ENCODE peak calls at places on chromosome 19, in six cellular contexts. F is endothelial cell of umbilical vein, E is A549, A is HepG2, Z is GM12878, O is K562. L is an unnamed sample.

GRCh38 chr19:8363803-8364771 is at the start of gene ANGPTL4:
- DNase-seq in Z (no peak), A (no peak), O (peak; percentile 63), E (peak; percentile 87), F (peak; percentile 68), L (peak; percentile 86)

GRCh38 chr19:28199323-28199722 is 1013.6 kb downstream of the UQCRFS1 start:
- DNase-seq in E (no peak), F (no peak), Z (no peak), A (no peak), O (no peak), L (no peak)

GRCh38 chr19:33399081-33399744 is 25.7 kb downstream of the CEBPG start:
- DNase-seq in Z (no peak), O (no peak), A (no peak), E (no peak), F (no peak), L (no peak)

GRCh38 chr19:3358919-3359849 is 7.2 kb upstream of the NFIC start:
- DNase-seq in Z (no peak), E (no peak), A (no peak), O (peak; percentile 83), F (no peak), L (peak; percentile 59)

GRCh38 chr19:31283701-31284100 is 65.5 kb downstream of the TSHZ3 start:
- DNase-seq in E (no peak), F (no peak), Z (no peak), O (no peak), A (no peak), L (no peak)

GRCh38 chr19:19775891-19776205 is 42.9 kb upstream of the ZNF14 start:
- DNase-seq in Z (no peak), F (no peak), A (no peak), E (no peak), O (no peak), L (no peak)

GRCh38 chr19:38524994-38525634 is 91.6 kb downstream of the RYR1 start:
- DNase-seq in A (no peak), E (no peak), F (no peak), Z (no peak), O (no peak), L (no peak)

GRCh38 chr19:58551123-58551497 is 3.8 kb downstream of the CHMP2A start:
- DNase-seq in Z (no peak), E (no peak), A (no peak), O (no peak), F (no peak), L (peak; percentile 3)

GRCh38 chr19:36972594-36972993 is 56.5 kb downstream of the ZNF568 start:
- DNase-seq in F (no peak), A (no peak), O (no peak), E (no peak), Z (no peak), L (no peak)

GRCh38 chr19:15025237-15025636 is 24.0 kb upstream of the CASP14 start:
- DNase-seq in A (peak; percentile 24), E (peak; percentile 23), O (peak; percentile 6), Z (no peak), F (no peak), L (peak; percentile 48)

GRCh38 chr19:57071414-57071813 is 48.4 kb upstream of the USP29 start:
- DNase-seq in O (no peak), E (no peak), A (no peak), Z (no peak), F (no peak), L (no peak)

GRCh38 chr19:571127-571974 is 1.0 kb upstream of the BSG start:
- DNase-seq in E (peak; percentile 76), A (peak; percentile 61), Z (peak; percentile 25), F (peak; percentile 60), O (peak; percentile 74), L (peak; percentile 81)

GRCh38 chr19:51347209-51347928 is 5.4 kb upstream of the VSIG10L start:
- DNase-seq in E (no peak), O (no peak), Z (no peak), A (peak; percentile 71), F (no peak), L (no peak)

GRCh38 chr19:38710928-38711725 is 33.1 kb downstream of the CAPN12 start:
- DNase-seq in F (no peak), E (no peak), A (no peak), Z (no peak), O (no peak), L (no peak)

GRCh38 chr19:15488489-15489226 is 9.4 kb upstream of the PGLYRP2 start:
- DNase-seq in E (no peak), F (no peak), A (no peak), Z (no peak), O (no peak), L (no peak)

GRCh38 chr19:18491995-18492953 is 29.6 kb downstream of the ELL start:
- DNase-seq in E (no peak), F (no peak), A (no peak), O (no peak), Z (no peak), L (no peak)

GRCh38 chr19:6519289-6519688 is 11.5 kb upstream of the TNFSF9 start:
- DNase-seq in F (peak; percentile 44), E (peak; percentile 67), Z (no peak), A (no peak), O (no peak), L (no peak)

GRCh38 chr19:30344446-30345425 is 27.4 kb upstream of the ZNF536 start:
- DNase-seq in A (no peak), O (peak; percentile 7), F (no peak), E (peak; percentile 23), Z (no peak), L (peak; percentile 0)

GRCh38 chr19:32865326-32865725 is 4.2 kb downstream of the SLC7A9 start:
- DNase-seq in F (no peak), A (no peak), O (no peak), E (no peak), Z (no peak), L (no peak)

GRCh38 chr19:40567040-40567749 is 9.5 kb upstream of the SHKBP1 start:
- DNase-seq in A (no peak), Z (no peak), E (peak; percentile 48), O (peak; percentile 35), F (no peak), L (no peak)

GRCh38 chr19:17402982-17403855 is 2.2 kb downstream of the BST2 start:
- DNase-seq in A (no peak), O (peak; percentile 67), E (peak; percentile 49), Z (no peak), F (peak; percentile 28), L (peak; percentile 25)

GRCh38 chr19:17406039-17406886 is 833 bp upstream of the BST2 start:
- DNase-seq in O (peak; percentile 49), A (no peak), F (peak; percentile 41), E (no peak), Z (no peak), L (peak; percentile 89)

GRCh38 chr19:17404015-17404414 is 1.4 kb downstream of the BST2 start:
- DNase-seq in F (no peak), A (no peak), Z (no peak), E (no peak), O (peak; percentile 75), L (peak; percentile 36)

GRCh38 chr19:17405250-17406038 is at the start of gene BST2:
- DNase-seq in A (peak; percentile 93), E (no peak), F (peak; percentile 84), Z (peak; percentile 87), O (peak; percentile 90), L (peak; percentile 94)

GRCh38 chr19:17404621-17405249 is 695 bp downstream of the BST2 start:
- DNase-seq in Z (no peak), F (no peak), A (no peak), E (no peak), O (peak; percentile 44), L (peak; percentile 27)
- TF ChIP-seq MYC in Z (no peak), F (no peak), A (no peak), E (no peak), O (no peak), L (no peak)

DNA sequence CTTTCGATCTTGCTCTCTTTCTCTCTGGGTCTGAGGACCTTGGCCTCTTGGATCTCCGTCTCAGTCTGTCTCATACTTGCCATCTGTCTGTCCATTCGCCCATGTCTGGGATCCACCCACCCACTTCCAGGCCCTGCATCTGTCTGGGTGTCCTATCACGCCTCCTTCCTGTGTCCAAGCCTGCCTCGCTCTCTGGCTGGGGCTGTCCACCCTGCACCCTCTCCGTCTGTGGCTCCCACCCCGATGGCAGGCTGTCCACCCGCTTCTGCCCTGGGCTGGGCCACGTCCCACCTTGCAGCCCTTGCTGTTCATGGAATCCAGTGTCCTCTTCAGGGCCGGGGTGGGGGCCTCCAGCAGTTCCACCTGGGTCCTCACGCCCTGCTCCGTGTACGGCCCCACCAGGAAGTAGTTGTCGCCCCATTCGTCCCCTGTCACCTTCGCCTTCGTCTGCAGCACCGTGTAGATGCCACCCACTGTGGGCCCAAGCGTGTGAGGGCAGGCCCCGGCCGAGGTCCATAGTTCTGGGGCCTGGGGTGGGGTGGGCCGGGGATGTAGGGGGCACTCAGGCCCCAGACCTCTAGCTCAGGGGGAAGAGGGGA is 2.0 kb downstream of the GYS1 start:
- DNase-seq in F (no peak), Z (no peak), E (no peak), O (no peak), A (no peak), L (no peak)
- H3K4me3 ChIP-seq in F (no peak overlapping the region), Z (peak overlapping the region; percentile 93), E (no peak overlapping the region), O (no peak overlapping the region), A (peak overlapping the region; percentile 93), L (no peak overlapping the region)

DNA sequence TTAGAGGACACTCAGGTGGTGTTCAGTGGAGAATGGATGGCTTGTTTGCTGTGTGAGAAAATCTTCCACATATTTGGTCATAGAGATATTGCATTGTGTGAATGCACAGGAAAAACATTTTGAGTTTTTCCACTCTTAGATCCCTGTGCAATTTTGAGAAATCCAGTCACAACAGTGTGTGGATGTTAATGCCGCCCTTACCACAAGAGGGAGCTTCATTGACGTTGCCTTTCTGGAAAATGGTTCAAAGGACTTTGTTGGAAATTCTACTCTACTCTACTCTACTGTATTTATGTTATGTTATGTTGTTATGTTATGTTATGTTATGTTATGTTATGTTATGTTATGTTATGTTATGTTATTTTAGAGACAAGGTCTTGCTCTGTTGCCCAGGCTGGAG is 13.4 kb downstream of the ZNF20 start:
- DNase-seq in Z (no peak), E (no peak), F (no peak), O (peak; percentile 34), A (peak; percentile 24), L (peak; percentile 24)
- TF ChIP-seq CTCF in Z (peak; percentile 30), E (no peak), F (peak; percentile 37), O (peak; percentile 56), A (peak; percentile 64), L (peak; percentile 40)

GRCh38 chr19:46413262-46414031 is at the start of gene CCDC8:
- DNase-seq in O (peak; percentile 98), Z (no peak), A (no peak), E (no peak), F (no peak), L (peak; percentile 79)
- TF ChIP-seq MYC in O (peak; percentile 35), Z (no peak), A (no peak), E (no peak), F (no peak), L (peak; percentile 38)

L was measured in NB4.